ENCODE peak calls at places on chromosomes 1 and 21, in nine cellular contexts. L, P, Z, B, I, C, Y, V and J are unnamed samples.

GRCh38 chr1:109815809-109816791 is 52.4 kb upstream of the EPS8L3 start:
- DNase-seq in L (no peak), P (peak; percentile 32), Z (no peak), B (no peak), I (no peak), C (no peak), Y (no peak), V (peak; percentile 35), J (peak; percentile 83)

GRCh38 chr21:37700641-37701202 is 215.5 kb downstream of the KCNJ6 start:
- DNase-seq in L (peak; percentile 93), P (peak; percentile 89), Z (peak; percentile 83), B (peak; percentile 73), I (no peak), C (no peak), Y (peak; percentile 61), V (peak; percentile 87), J (peak; percentile 59)

GRCh38 chr1:65174585-65174984 is 26.6 kb downstream of the AK4 start:
- DNase-seq in L (no peak), P (peak; percentile 99), Z (peak; percentile 95), B (peak; percentile 70), I (no peak), C (no peak), Y (peak; percentile 98), V (peak; percentile 99), J (peak; percentile 87)

GRCh38 chr1:84750110-84750509 is 59.8 kb upstream of the SSX2IP start:
- DNase-seq in L (no peak), P (no peak), Z (peak; percentile 33), B (no peak), I (no peak), C (no peak), Y (no peak), V (no peak), J (peak; percentile 54)

GRCh38 chr1:162861101-162861500 is at the start of gene CCDC190:
- DNase-seq in L (peak; percentile 36), P (peak; percentile 47), Z (no peak), B (no peak), I (no peak), C (no peak), Y (no peak), V (no peak), J (no peak)

GRCh38 chr1:21007876-21008275 is 168.8 kb downstream of the EIF4G3 start:
- DNase-seq in L (no peak), P (no peak), Z (no peak), B (no peak), I (no peak), C (no peak), Y (no peak), V (no peak), J (no peak)

GRCh38 chr1:77642941-77643340 is 39.5 kb downstream of the ZZZ3 start:
- DNase-seq in L (no peak), P (no peak), Z (no peak), B (no peak), I (no peak), C (no peak), Y (no peak), V (no peak), J (no peak)

GRCh38 chr1:16151985-16152384 is 3.9 kb downstream of the EPHA2 start:
- DNase-seq in L (no peak), P (no peak), Z (no peak), B (no peak), I (no peak), C (no peak), Y (no peak), V (no peak), J (no peak)

GRCh38 chr1:16151200-16151708 is 4.6 kb downstream of the EPHA2 start:
- DNase-seq in L (no peak), P (no peak), Z (no peak), B (no peak), I (peak; percentile 80), C (no peak), Y (no peak), V (no peak), J (peak; percentile 47)

GRCh38 chr1:167722870-167723251 is 1.1 kb downstream of the MPZL1 start:
- DNase-seq in L (no peak), P (no peak), Z (peak; percentile 60), B (no peak), I (no peak), C (no peak), Y (no peak), V (no peak), J (no peak)

GRCh38 chr1:12640237-12640957 is 3.5 kb upstream of the AADACL4 start:
- DNase-seq in L (peak; percentile 58), P (no peak), Z (no peak), B (no peak), I (no peak), C (no peak), Y (no peak), V (no peak), J (no peak)

GRCh38 chr1:117821782-117822447 is 107.5 kb downstream of the GDAP2 start:
- DNase-seq in L (peak; percentile 57), P (peak; percentile 92), Z (peak; percentile 97), B (peak; percentile 12), I (no peak), C (no peak), Y (peak; percentile 97), V (peak; percentile 92), J (peak; percentile 95)

DNA sequence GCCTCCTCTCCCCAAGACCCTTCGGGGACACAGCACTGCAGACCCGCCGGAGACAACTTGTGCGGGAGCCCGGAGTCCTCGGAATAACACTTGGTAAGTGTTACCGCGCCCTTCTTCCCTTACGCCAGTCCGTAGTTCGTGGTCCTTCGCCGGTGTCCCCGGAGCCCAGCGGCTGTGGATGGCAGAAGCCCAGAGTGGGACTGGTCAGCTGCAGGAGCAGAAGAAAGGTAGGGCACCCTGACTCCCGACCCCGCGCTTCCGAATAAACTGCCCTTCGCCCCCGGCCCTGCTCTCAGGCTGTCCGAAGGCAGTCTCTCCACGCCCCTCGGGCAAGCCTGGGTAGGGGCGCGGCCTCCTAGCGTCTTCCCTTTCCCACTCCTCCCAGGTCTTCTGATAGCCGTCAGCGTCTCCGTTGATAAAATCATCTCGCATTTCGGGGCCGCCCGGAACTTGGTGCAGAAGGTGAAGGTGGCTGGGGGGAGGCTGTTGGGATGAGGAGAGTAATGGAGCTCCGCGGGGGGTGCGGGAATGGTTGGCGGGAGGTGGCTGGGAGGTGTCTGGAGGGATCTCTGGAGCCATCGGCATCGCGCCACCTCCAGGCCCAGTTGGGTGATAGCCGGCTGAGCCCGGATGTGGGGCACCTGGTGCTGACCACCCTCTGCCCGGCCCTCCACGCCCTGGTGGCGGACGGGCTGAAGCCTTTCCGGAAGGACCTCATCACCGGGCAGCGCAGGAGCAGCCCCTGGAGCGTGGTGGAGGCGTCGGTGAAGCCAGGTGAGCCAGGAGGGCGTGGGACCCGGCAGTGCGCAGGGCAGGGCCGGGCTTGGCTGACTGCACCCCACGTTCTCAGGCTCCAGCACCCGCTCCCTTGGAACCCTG is 4.3 kb downstream of the RUSC1 start:
- DNase-seq in L (peak; percentile 89), P (peak; percentile 44), Z (peak; percentile 73), B (peak; percentile 44), I (peak; percentile 90), C (no peak), Y (peak; percentile 36), V (peak; percentile 45), J (peak; percentile 61)
- H3K4me3 ChIP-seq in L (peak overlapping the region; percentile 92), P (peak overlapping the region; percentile 61), Z (peak overlapping the region; percentile 80), B (peak overlapping the region; percentile 83), I (peak overlapping the region; percentile 66), C (peak overlapping the region; percentile 97), Y (peak overlapping the region; percentile 82), V (peak overlapping the region; percentile 86), J (peak overlapping the region; percentile 79)

DNA sequence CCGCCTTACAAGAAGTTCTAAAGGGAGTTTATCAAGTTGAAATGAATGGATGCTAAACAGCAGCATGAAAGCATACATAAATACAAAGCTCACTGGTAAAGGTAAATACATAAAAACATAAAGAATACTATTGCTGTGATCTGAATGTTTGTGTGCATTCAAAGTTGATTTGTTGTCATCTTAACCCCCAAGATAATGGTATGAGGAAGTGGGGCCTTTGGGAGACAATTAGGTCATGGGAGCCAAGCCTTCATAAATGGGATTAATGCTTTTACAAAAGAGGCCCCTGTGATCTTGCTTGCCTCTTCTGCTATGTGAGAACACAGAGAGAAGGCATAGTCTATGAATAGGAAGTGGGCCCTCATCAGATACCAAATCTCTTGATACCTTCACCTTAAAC is 209.0 kb upstream of the SAMSN1 start:
- DNase-seq in L (no peak), P (no peak), Z (no peak), B (no peak), I (no peak), C (no peak), Y (no peak), V (no peak), J (no peak)
- H3K4me3 ChIP-seq in L (no peak overlapping the region), P (no peak overlapping the region), Z (no peak overlapping the region), B (no peak overlapping the region), I (no peak overlapping the region), C (no peak overlapping the region), Y (no peak overlapping the region), V (no peak overlapping the region), J (no peak overlapping the region)

DNA sequence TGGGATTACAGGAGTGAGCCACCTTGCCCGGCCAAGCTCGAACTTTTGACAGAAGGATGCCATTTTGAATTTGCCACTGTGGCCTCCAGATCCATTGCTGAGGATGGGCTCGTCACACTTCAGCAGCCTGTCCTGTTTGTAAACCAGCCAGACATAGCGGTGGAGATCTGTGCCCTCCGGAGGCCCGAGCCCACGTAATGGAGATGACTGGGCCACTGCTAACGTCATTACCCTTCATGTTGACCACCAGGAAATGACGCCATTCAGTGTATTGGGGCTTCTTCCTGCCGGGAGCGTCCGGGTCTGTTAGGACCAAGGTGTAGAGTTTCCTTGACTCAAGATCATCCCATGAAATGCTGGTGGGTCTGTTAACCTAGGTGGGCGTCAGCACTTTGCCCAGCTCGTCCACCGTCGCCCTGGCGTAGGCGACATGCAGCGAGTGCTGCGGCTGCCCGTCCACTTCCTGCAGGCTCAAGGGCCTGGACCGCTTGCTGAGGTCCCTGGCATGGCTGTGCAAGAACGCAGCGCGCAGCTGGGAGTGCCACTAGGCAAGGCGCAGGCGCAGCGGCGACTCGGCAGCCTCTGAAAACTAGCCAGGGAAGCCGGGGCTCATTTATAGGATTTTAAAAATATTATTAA is 40.8 kb downstream of the PTPRC start:
- DNase-seq in L (no peak), P (no peak), Z (no peak), B (no peak), I (peak; percentile 77), C (peak; percentile 53), Y (no peak), V (no peak), J (no peak)
- H3K4me3 ChIP-seq in L (no peak overlapping the region), P (no peak overlapping the region), Z (no peak overlapping the region), B (no peak overlapping the region), I (no peak overlapping the region), C (peak overlapping the region; percentile 48), Y (no peak overlapping the region), V (no peak overlapping the region), J (no peak overlapping the region)

GRCh38 chr21:41500931-41501381 is 7.0 kb downstream of the TMPRSS2 start:
- DNase-seq in L (no peak), P (no peak), Z (no peak), B (no peak), I (no peak), C (no peak), Y (no peak), V (no peak), J (no peak)

GRCh38 chr21:41501919-41502318 is 6.0 kb downstream of the TMPRSS2 start:
- DNase-seq in L (no peak), P (no peak), Z (peak; percentile 80), B (no peak), I (no peak), C (no peak), Y (no peak), V (peak; percentile 35), J (peak; percentile 38)

GRCh38 chr21:41504030-41504429 is 3.9 kb downstream of the TMPRSS2 start:
- DNase-seq in L (no peak), P (no peak), Z (no peak), B (no peak), I (no peak), C (no peak), Y (no peak), V (no peak), J (no peak)

GRCh38 chr21:41506005-41506404 is 2.0 kb downstream of the TMPRSS2 start:
- DNase-seq in L (no peak), P (no peak), Z (no peak), B (no peak), I (no peak), C (no peak), Y (no peak), V (no peak), J (no peak)

GRCh38 chr21:41503331-41503730 is 4.6 kb downstream of the TMPRSS2 start:
- DNase-seq in L (no peak), P (no peak), Z (no peak), B (no peak), I (no peak), C (no peak), Y (no peak), V (no peak), J (no peak)
- H3K4me3 ChIP-seq in L (no peak overlapping the region), P (no peak overlapping the region), Z (no peak overlapping the region), B (no peak overlapping the region), I (peak overlapping the region; percentile 10), C (no peak overlapping the region), Y (no peak overlapping the region), V (no peak overlapping the region), J (no peak overlapping the region)